ENCODE peak calls at places on chromosomes 12 and 14, in five cellular contexts. Z is Right ventricle myocardium superior, L is EH, U is GM13977, M is stomach. T is an unnamed sample.

GRCh38 chr14:89207925-89208328 is 209.1 kb downstream of the FOXN3 start:
- DNase-seq in L (no peak), Z (no peak), M (no peak), U (no peak), T (no peak)

GRCh38 chr12:47775100-47775911 is 2.3 kb downstream of the SLC48A1 start:
- DNase-seq in M (no peak), U (peak), L (peak), Z (no peak), T (peak)

GRCh38 chr14:99264691-99265090 is 7.3 kb downstream of the BCL11B start:
- DNase-seq in M (no peak), L (no peak), Z (no peak), U (no peak), T (no peak)

GRCh38 chr12:125983094-125983783 is 918.0 kb downstream of the AACS start:
- DNase-seq in Z (peak), U (no peak), M (peak), L (no peak), T (peak)

GRCh38 chr14:50971122-50971781 is 27.0 kb upstream of the PYGL start:
- DNase-seq in L (no peak), M (no peak), U (no peak), Z (no peak), T (no peak)

GRCh38 chr12:122356192-122356635 is 66.3 kb downstream of the CLIP1 start:
- DNase-seq in M (peak), Z (no peak), L (peak), U (peak), T (no peak)

GRCh38 chr14:69043007-69043444 is 63.9 kb upstream of the ACTN1 start:
- DNase-seq in M (peak), Z (peak), U (no peak), L (peak), T (peak)

GRCh38 chr12:65238609-65239008 is 39.9 kb upstream of the MSRB3 start:
- DNase-seq in M (no peak), Z (no peak), L (peak), U (no peak), T (no peak)

GRCh38 chr14:61438860-61439765 is 117.7 kb downstream of the PRKCH start:
- DNase-seq in M (peak), Z (peak), U (peak), L (peak), T (peak)

GRCh38 chr14:103869406-103870143 is 22.2 kb upstream of the PPP1R13B start:
- DNase-seq in L (no peak), U (no peak), Z (no peak), M (no peak), T (no peak)

GRCh38 chr14:99502989-99503421 is 21.8 kb downstream of the CCNK start:
- DNase-seq in M (no peak), Z (no peak), L (no peak), U (no peak), T (no peak)

GRCh38 chr12:110641512-110641911 is 27.6 kb downstream of the TCTN1 start:
- DNase-seq in U (no peak), Z (peak), L (peak), M (no peak), T (peak)

GRCh38 chr14:104856869-104857860 is 7.9 kb upstream of the CEP170B start:
- DNase-seq in L (no peak), U (no peak), M (no peak), Z (no peak), T (no peak)

GRCh38 chr12:18907793-18908580 is 170.1 kb downstream of the CAPZA3 start:
- DNase-seq in Z (peak), L (no peak), U (no peak), M (no peak), T (peak)

GRCh38 chr12:43501705-43502104 is 50.3 kb downstream of the ADAMTS20 start:
- DNase-seq in L (peak), U (peak), M (no peak), Z (no peak), T (no peak)

GRCh38 chr12:6167327-6168280 is 32.6 kb upstream of the CD9 start:
- DNase-seq in L (peak), U (peak), Z (peak), M (peak), T (no peak)

GRCh38 chr12:46908936-46909635 is 83.3 kb upstream of the SLC38A4 start:
- DNase-seq in U (no peak), Z (no peak), M (no peak), L (no peak), T (no peak)

GRCh38 chr12:62258231-62258630 is 2.0 kb upstream of the USP15 start:
- DNase-seq in U (no peak), M (no peak), L (no peak), Z (no peak), T (no peak)

GRCh38 chr12:54033106-54033979 is 493 bp downstream of the HOXC5 start:
- DNase-seq in U (no peak), L (peak), M (peak), Z (no peak), T (no peak)

GRCh38 chr14:99595524-99595923 is 8.5 kb downstream of the CCDC85C start:
- DNase-seq in Z (no peak), M (no peak), U (no peak), L (no peak), T (no peak)

GRCh38 chr12:84313326-84313675 is 599.3 kb downstream of the SLC6A15 start:
- DNase-seq in L (no peak), U (no peak), Z (no peak), M (no peak), T (no peak)

GRCh38 chr12:129746318-129746717 is 157.5 kb downstream of the TMEM132D start:
- DNase-seq in Z (no peak), U (no peak), M (no peak), L (no peak), T (no peak)

GRCh38 chr14:22886500-22887259 is 3.7 kb downstream of the REM2 start:
- DNase-seq in Z (peak), M (peak), L (peak), U (peak), T (peak)

GRCh38 chr14:100673807-100674154 is 52.9 kb upstream of the DLK1 start:
- DNase-seq in L (no peak), Z (no peak), U (no peak), M (no peak), T (peak)

GRCh38 chr12:2439332-2440100 is 355.3 kb upstream of the FKBP4 start:
- DNase-seq in Z (peak), M (no peak), L (no peak), U (no peak), T (peak)

GRCh38 chr12:121580959-121581680 is at the start of gene KDM2B:
- DNase-seq in U (no peak), Z (no peak), L (peak), M (peak), T (no peak)

GRCh38 chr14:53571990-53572389 is 384.6 kb downstream of the BMP4 start:
- DNase-seq in U (no peak), M (no peak), Z (no peak), L (no peak), T (no peak)

GRCh38 chr14:41925409-41925808 is 318.7 kb downstream of the LRFN5 start:
- DNase-seq in U (no peak), M (no peak), L (no peak), Z (no peak), T (no peak)

T was measured in left ventricle myocardium superior.